ENCODE peak calls at places on chromosomes 2 and 18, in eight cellular contexts. N is pons; B is NCI-H2081; A is activated CD4-positive, alpha-beta T cell treated with anti-CD3 and anti-CD28 coated beads for 48 hours; C is DMS 273 treated with DMSO at 0.1 percent for 48 hours; P is AG08395; I is GM19239; R is posterior vena cava. U is an unnamed sample.

GRCh38 chr18:8478166-8478967 is 130.9 kb upstream of the RAB12 start:
- DNase-seq in I (peak; percentile 70), B (peak; percentile 23), R (peak; percentile 85), N (peak; percentile 37), C (peak; percentile 10), A (peak; percentile 77), P (peak; percentile 79), U (peak; percentile 62)

GRCh38 chr2:32425719-32426141 is 68.9 kb downstream of the BIRC6 start:
- DNase-seq in N (no peak), P (peak; percentile 74), I (no peak), A (no peak), R (no peak), B (no peak), C (no peak), U (no peak)

GRCh38 chr2:111048856-111049551 is 71.7 kb upstream of the BCL2L11 start:
- DNase-seq in P (no peak), C (no peak), N (no peak), B (no peak), A (no peak), I (no peak), R (no peak), U (no peak)

GRCh38 chr18:68177807-68178702 is 536.9 kb downstream of the TMX3 start:
- DNase-seq in I (no peak), N (no peak), B (peak; percentile 18), A (no peak), C (peak; percentile 59), R (no peak), P (peak; percentile 84), U (no peak)

GRCh38 chr2:119982506-119982905 is 30.4 kb upstream of the EPB41L5 start:
- DNase-seq in N (no peak), I (no peak), P (no peak), A (no peak), R (no peak), C (no peak), B (no peak), U (no peak)

GRCh38 chr18:7202119-7202680 is 28.7 kb upstream of the LRRC30 start:
- DNase-seq in C (no peak), B (no peak), I (no peak), P (no peak), N (no peak), A (no peak), R (no peak), U (no peak)

GRCh38 chr2:11071207-11071606 is 84.1 kb upstream of the SLC66A3 start:
- DNase-seq in A (no peak), I (no peak), P (peak; percentile 16), N (no peak), R (peak; percentile 47), B (no peak), C (no peak), U (no peak)

GRCh38 chr2:190235101-190235500 is 84.5 kb downstream of the HIBCH start:
- DNase-seq in P (no peak), R (no peak), C (no peak), A (no peak), I (no peak), N (no peak), B (no peak), U (no peak)

GRCh38 chr2:8525582-8526402 is 156.1 kb upstream of the ID2 start:
- DNase-seq in B (peak; percentile 92), R (peak; percentile 94), I (peak; percentile 50), P (no peak), A (no peak), C (no peak), N (peak; percentile 81), U (no peak)

GRCh38 chr2:64383016-64383588 is 70.9 kb upstream of the LGALSL start:
- DNase-seq in P (no peak), C (no peak), A (no peak), I (no peak), N (peak; percentile 31), B (no peak), R (no peak), U (no peak)

GRCh38 chr18:68456985-68457384 is 257.9 kb downstream of the TMX3 start:
- DNase-seq in B (no peak), C (no peak), I (no peak), A (no peak), P (no peak), R (no peak), N (no peak), U (no peak)

GRCh38 chr18:48973731-48974130 is 23.0 kb upstream of the SMAD7 start:
- DNase-seq in P (no peak), R (no peak), B (no peak), N (no peak), C (no peak), A (no peak), I (no peak), U (no peak)

GRCh38 chr2:46812381-46813024 is 103.1 kb downstream of the MCFD2 start:
- DNase-seq in N (no peak), B (no peak), P (peak; percentile 88), R (peak; percentile 92), A (no peak), C (no peak), I (no peak), U (no peak)

GRCh38 chr2:40797115-40797514 is 345.2 kb upstream of the SLC8A1 start:
- DNase-seq in R (no peak), C (no peak), A (no peak), N (no peak), B (no peak), P (no peak), I (no peak), U (no peak)

GRCh38 chr2:180276733-180277132 is 269.6 kb upstream of the CWC22 start:
- DNase-seq in B (no peak), I (no peak), C (no peak), A (no peak), N (no peak), P (no peak), R (no peak), U (no peak)

GRCh38 chr18:6557052-6557451 is 142.3 kb upstream of the L3MBTL4 start:
- DNase-seq in P (no peak), C (no peak), N (no peak), A (no peak), B (no peak), I (no peak), R (no peak), U (no peak)

GRCh38 chr2:171083426-171083825 is 77.3 kb downstream of the TLK1 start:
- DNase-seq in A (no peak), N (no peak), R (no peak), I (no peak), P (no peak), B (no peak), C (no peak), U (no peak)

GRCh38 chr2:191304939-191305875 is 60.0 kb downstream of the MYO1B start:
- DNase-seq in P (peak; percentile 58), C (no peak), B (no peak), N (no peak), A (no peak), I (no peak), R (peak; percentile 83), U (no peak)

GRCh38 chr2:196592912-196593881 is 46.3 kb upstream of the CCDC150 start:
- DNase-seq in N (peak; percentile 59), I (peak; percentile 40), P (peak; percentile 55), R (no peak), C (no peak), B (peak; percentile 67), A (peak; percentile 28), U (peak; percentile 37)

GRCh38 chr2:229849073-229849472 is 72.7 kb downstream of the TRIP12 start:
- DNase-seq in B (no peak), I (no peak), R (no peak), N (no peak), A (no peak), P (no peak), C (no peak), U (no peak)

GRCh38 chr2:205034034-205034433 is 488.8 kb downstream of the PARD3B start:
- DNase-seq in N (no peak), P (no peak), I (no peak), B (no peak), R (no peak), A (no peak), C (no peak), U (no peak)

U was measured in activated T-cell treated with anti-CD3 and anti-CD28 coated beads, Interleukin-2, amount 50 U/mL, for 72 hours.